ENCODE peak calls at places on chromosomes 6 and 20, in eight cellular contexts. V is NB4, A is IMR-90, R is Peyer's patch, W is heart left ventricle, B is A549, L is ovary, S is uterus. Q is an unnamed sample.

GRCh38 chr6:154613137-154613676 is 102.7 kb upstream of the CNKSR3 start:
- DNase-seq in V (peak; percentile 28), A (peak; percentile 79), R (no peak), W (no peak), B (no peak), L (no peak), S (peak; percentile 52), Q (no peak)

GRCh38 chr20:3228750-3229032 is 10.3 kb downstream of the SLC4A11 start:
- DNase-seq in V (no peak), A (no peak), R (no peak), W (no peak), B (no peak), L (no peak), S (no peak), Q (no peak)

GRCh38 chr20:41047975-41048305 is 19.3 kb downstream of the TOP1 start:
- DNase-seq in V (peak; percentile 51), A (no peak), R (no peak), W (no peak), B (no peak), L (no peak), S (no peak), Q (no peak)

GRCh38 chr20:48156521-48156920 is 371.2 kb upstream of the SULF2 start:
- DNase-seq in V (no peak), A (no peak), R (no peak), W (no peak), B (no peak), L (no peak), S (no peak), Q (no peak)

GRCh38 chr6:112851141-112851540 is 504.0 kb downstream of the RFPL4B start:
- DNase-seq in V (no peak), A (no peak), R (no peak), W (no peak), B (no peak), L (no peak), S (no peak), Q (no peak)

GRCh38 chr6:113047148-113047547 is 700.0 kb downstream of the RFPL4B start:
- DNase-seq in V (no peak), A (peak; percentile 89), R (no peak), W (no peak), B (peak; percentile 34), L (no peak), S (no peak), Q (no peak)

GRCh38 chr6:112501705-112502104 is 154.6 kb downstream of the RFPL4B start:
- DNase-seq in V (peak; percentile 12), A (peak; percentile 80), R (no peak), W (no peak), B (no peak), L (peak; percentile 19), S (no peak), Q (no peak)

GRCh38 chr6:107811591-107812218 is 12.4 kb downstream of the SCML4 start:
- DNase-seq in V (no peak), A (peak; percentile 21), R (no peak), W (no peak), B (peak; percentile 3), L (no peak), S (no peak), Q (no peak)

GRCh38 chr6:108587258-108588059 is 26.7 kb downstream of the FOXO3 start:
- DNase-seq in V (peak; percentile 49), A (peak; percentile 92), R (no peak), W (no peak), B (peak; percentile 18), L (no peak), S (peak; percentile 67), Q (no peak)

GRCh38 chr6:41200296-41200900 is 551 bp downstream of the TREML2 start:
- DNase-seq in V (peak; percentile 94), A (no peak), R (no peak), W (no peak), B (no peak), L (no peak), S (no peak), Q (peak; percentile 34)
- H3K4me3 ChIP-seq in V (peak overlapping the region; percentile 48), A (no peak overlapping the region), R (peak overlapping the region; percentile 5), W (no peak overlapping the region), B (no peak overlapping the region), L (no peak overlapping the region), S (no peak overlapping the region), Q (no peak overlapping the region)

GRCh38 chr20:20425785-20426471 is 58.0 kb downstream of the INSM1 start:
- DNase-seq in V (no peak), A (peak; percentile 23), R (no peak), W (no peak), B (no peak), L (no peak), S (no peak), Q (no peak)
- TF ChIP-seq POLR2A in V (no peak), A (no peak), R (no peak), W (no peak), B (no peak), L (no peak), S (no peak), Q (no peak)

DNA sequence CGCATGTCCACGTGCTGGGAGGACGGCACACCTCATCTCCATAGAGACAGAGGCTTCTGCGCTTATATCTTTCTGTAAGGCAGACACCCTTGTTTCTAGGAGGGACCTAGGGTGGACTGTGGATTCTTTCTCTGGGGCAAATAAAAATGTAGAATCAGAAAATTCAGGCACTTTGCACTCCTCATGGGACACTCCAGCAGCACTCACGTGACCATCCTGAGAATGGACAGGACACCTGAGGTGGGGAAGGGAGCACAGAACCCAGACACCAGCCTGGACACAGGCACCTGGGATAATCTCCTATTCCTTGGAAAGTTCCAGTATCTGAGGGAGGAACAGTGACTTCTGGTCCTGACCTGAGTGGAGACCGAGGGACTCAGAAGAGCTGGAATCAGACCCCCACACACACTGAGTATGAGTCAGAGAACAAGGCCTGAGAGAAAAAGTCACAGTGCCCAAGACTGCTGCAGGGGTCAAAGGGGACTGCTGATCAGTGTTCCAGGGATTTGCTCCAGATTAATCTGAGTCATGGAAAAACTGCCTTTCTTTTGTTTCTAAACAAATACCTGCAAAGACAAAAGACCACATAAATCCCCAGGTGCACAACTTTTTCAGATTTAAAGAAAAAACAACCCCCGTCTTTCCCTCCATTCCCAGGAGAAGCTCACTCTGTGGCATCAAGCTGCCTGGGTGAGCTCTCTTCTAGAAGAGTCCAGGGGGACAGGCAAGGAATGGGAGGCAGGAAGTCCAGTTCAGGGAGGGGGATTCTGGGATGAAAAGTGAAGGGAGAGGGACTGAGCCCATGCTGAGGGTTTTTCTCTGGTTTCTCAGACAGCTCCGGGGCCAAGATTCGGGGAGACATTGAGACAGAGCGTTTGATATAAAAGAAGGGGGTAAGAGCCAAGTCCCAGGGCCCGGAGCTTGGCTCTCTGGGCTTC is 35.6 kb upstream of the MICB start:
- DNase-seq in V (no peak), A (peak; percentile 55), R (no peak), W (no peak), B (no peak), L (no peak), S (no peak), Q (no peak)
- H3K4me3 ChIP-seq in V (no peak overlapping the region), A (no peak overlapping the region), R (peak overlapping the region; percentile 67), W (peak overlapping the region; percentile 47), B (peak overlapping the region; percentile 27), L (peak overlapping the region; percentile 25), S (peak overlapping the region; percentile 37), Q (peak overlapping the region; percentile 53)

GRCh38 chr20:23132930-23133559 is 46.9 kb upstream of the CD93 start:
- DNase-seq in V (no peak), A (no peak), R (peak; percentile 36), W (no peak), B (no peak), L (no peak), S (peak; percentile 49), Q (no peak)
- TF ChIP-seq POLR2A in V (no peak), A (no peak), R (no peak), W (no peak), B (no peak), L (no peak), S (no peak), Q (no peak)

GRCh38 chr20:16714242-16714641 is 15.6 kb upstream of the SNRPB2 start:
- DNase-seq in V (no peak), A (no peak), R (no peak), W (no peak), B (no peak), L (no peak), S (no peak), Q (no peak)

GRCh38 chr20:16714765-16715164 is 15.1 kb upstream of the SNRPB2 start:
- DNase-seq in V (no peak), A (no peak), R (no peak), W (no peak), B (no peak), L (no peak), S (no peak), Q (no peak)

DNA sequence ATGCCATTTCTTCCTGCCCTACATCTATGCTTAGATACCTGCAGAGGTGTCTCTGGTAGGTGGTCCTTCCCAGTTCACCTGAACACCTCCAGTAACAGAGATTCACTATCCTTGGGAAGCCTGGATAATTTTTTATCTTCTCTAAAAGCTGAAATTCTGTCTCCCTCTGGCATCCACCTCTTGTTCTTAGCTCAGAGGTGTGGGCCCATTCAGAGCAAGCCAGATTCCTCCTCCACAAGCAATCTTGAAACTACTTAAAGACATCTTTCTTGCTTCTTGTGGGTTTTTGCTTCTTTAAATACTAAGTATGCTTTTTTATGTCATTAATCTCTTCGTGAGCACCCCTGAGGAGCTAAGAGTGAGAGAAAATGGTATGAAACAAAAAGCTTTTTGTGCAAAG is 10.4 kb upstream of the SNRPB2 start:
- DNase-seq in V (no peak), A (no peak), R (no peak), W (no peak), B (no peak), L (no peak), S (no peak), Q (no peak)
- H3K4me3 ChIP-seq in V (no peak overlapping the region), A (no peak overlapping the region), R (no peak overlapping the region), W (no peak overlapping the region), B (no peak overlapping the region), L (no peak overlapping the region), S (no peak overlapping the region), Q (no peak overlapping the region)

GRCh38 chr6:14074723-14075503 is 42.7 kb upstream of the CD83 start:
- DNase-seq in V (no peak), A (peak; percentile 44), R (no peak), W (no peak), B (peak; percentile 15), L (peak; percentile 48), S (no peak), Q (no peak)
- TF ChIP-seq POLR2A in V (no peak), A (no peak), R (no peak), W (no peak), B (no peak), L (no peak), S (no peak), Q (no peak)

Q was measured in stomach.